ENCODE peak calls at places on chromosomes 16 and 17, in four cellular contexts. L is psoas muscle, G is upper lobe of left lung, R is heart right ventricle. P is an unnamed sample.

GRCh38 chr17:62597920-62598319 is 29.6 kb upstream of the MRC2 start:
- DNase-seq in L (peak; percentile 46), G (no peak), R (no peak), P (no peak)

GRCh38 chr16:927406-927805 is 43.4 kb downstream of the LMF1 start:
- DNase-seq in L (no peak), G (no peak), R (no peak), P (no peak)

GRCh38 chr16:10754941-10755340 is 11.3 kb downstream of the NUBP1 start:
- DNase-seq in L (no peak), G (no peak), R (no peak), P (peak; percentile 29)

GRCh38 chr17:13596241-13596941 is 5.3 kb downstream of the HS3ST3A1 start:
- DNase-seq in L (no peak), G (no peak), R (no peak), P (no peak)

GRCh38 chr17:29613371-29613837 is 9.3 kb downstream of the CORO6 start:
- DNase-seq in L (peak; percentile 96), G (peak; percentile 99), R (peak; percentile 95), P (peak; percentile 91)

GRCh38 chr17:80152057-80152831 is 5.3 kb upstream of the EIF4A3 start:
- DNase-seq in L (no peak), G (no peak), R (no peak), P (peak; percentile 42)

GRCh38 chr17:8109669-8110455 is 8.5 kb downstream of the ALOXE3 start:
- DNase-seq in L (peak; percentile 49), G (peak; percentile 94), R (no peak), P (no peak)

GRCh38 chr17:28159004-28159403 is 116.5 kb downstream of the NLK start:
- DNase-seq in L (no peak), G (no peak), R (no peak), P (no peak)

GRCh38 chr17:5933430-5933829 is 136.7 kb upstream of the WSCD1 start:
- DNase-seq in L (no peak), G (no peak), R (no peak), P (no peak)

GRCh38 chr16:56983211-56983751 is 6.1 kb upstream of the NLRC5 start:
- DNase-seq in L (no peak), G (no peak), R (no peak), P (no peak)

GRCh38 chr17:80260791-80261158 is at the start of gene RNF213:
- DNase-seq in L (peak; percentile 60), G (peak; percentile 93), R (peak; percentile 50), P (no peak)

GRCh38 chr16:80060470-80060869 is 459.9 kb upstream of the MAF start:
- DNase-seq in L (no peak), G (no peak), R (no peak), P (peak; percentile 7)

GRCh38 chr16:73082608-73083007 is 34.7 kb upstream of the ZFHX3 start:
- DNase-seq in L (peak; percentile 49), G (no peak), R (no peak), P (peak; percentile 83)

GRCh38 chr16:66324785-66325184 is 41.7 kb upstream of the CDH5 start:
- DNase-seq in L (no peak), G (peak; percentile 27), R (no peak), P (peak; percentile 28)

GRCh38 chr17:9228408-9229159 is 207.3 kb downstream of the NTN1 start:
- DNase-seq in L (no peak), G (no peak), R (no peak), P (no peak)

GRCh38 chr16:20878682-20879147 is 21.4 kb downstream of the DCUN1D3 start:
- DNase-seq in L (no peak), G (no peak), R (no peak), P (no peak)

GRCh38 chr16:17345043-17345442 is 125.7 kb downstream of the XYLT1 start:
- DNase-seq in L (peak; percentile 66), G (no peak), R (peak; percentile 42), P (no peak)

GRCh38 chr16:5509794-5510193 is 412.2 kb upstream of the EEF2KMT start:
- DNase-seq in L (no peak), G (no peak), R (no peak), P (no peak)

GRCh38 chr16:58462997-58463891 is 36.7 kb upstream of the NDRG4 start:
- DNase-seq in L (no peak), G (peak; percentile 88), R (peak; percentile 36), P (no peak)

GRCh38 chr17:60535382-60536279 is 9.6 kb upstream of the APPBP2 start:
- DNase-seq in L (no peak), G (no peak), R (no peak), P (peak; percentile 52)

GRCh38 chr17:20155258-20156195 is 146.4 kb downstream of the SPECC1 start:
- DNase-seq in L (peak; percentile 96), G (peak; percentile 99), R (peak; percentile 95), P (peak; percentile 97)

DNA sequence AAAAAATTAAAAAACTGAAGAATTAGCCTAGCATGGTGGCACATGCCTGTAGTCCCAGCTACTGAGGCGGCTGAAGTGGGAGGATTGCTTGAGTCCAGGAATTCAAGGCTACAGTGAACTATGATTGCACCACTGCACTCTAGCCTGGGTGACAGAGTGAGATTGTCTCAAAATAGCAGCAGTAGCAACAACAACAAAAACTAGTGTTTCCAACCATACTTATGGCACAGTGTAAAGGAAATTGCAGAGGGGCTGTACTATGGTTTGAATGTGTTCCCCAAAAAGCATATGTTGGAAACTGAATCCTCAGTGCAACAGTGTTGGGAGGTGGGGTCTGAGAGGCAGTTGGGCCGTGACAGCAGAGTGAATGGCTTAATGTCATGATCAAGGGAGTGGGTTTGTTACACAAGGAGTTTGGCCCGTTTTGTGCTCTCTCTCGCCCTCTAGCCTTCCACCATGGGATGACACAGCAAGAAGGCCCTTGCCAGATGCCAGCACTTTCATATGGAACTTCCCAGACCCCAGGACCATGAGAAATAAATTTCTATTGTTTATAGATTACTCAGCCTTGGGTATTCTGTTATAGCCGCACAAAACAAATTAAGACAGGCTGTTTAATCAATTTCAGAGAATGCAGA is 70.0 kb downstream of the PGS1 start:
- DNase-seq in L (no peak), G (no peak), R (no peak), P (no peak)
- TF ChIP-seq CTCF in L (no peak), G (no peak), R (no peak), P (peak; percentile 42)

DNA sequence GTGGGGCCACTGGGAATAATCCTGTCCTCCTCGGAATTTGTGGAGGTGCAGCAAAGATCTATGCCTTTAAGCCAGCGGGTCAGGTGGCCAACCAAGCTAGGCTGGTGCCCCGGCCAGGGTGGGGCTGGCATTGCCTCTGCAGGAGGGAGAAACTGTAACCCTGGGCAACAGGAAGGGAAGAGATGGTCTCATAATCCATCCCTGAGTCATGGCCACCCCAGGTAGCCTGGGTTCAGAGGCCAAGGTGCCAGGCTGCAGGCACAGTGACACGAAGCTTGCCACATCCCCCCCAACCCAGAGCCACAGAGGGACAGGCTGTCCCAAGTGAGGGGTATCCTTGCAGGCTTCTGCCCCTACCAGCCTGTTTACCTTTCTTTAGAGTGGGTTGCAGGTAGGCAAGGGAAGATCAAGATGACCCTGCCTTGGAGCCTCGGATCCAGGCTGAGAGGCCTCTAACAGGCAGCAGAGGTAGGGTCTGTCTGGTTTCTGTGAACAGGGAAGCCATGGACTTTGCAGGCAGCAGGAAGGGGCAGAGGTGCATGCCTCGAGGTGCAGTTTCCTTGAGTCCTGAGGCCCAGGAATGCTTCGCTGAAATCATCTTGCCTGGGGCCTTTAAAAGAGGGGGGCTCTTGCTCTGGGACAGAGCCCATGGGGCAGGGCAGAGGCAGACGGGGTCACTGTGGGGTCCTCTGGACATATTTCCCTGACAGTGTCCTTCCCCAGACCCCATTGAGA is 4.0 kb downstream of the LASP1 start:
- DNase-seq in L (no peak), G (no peak), R (no peak), P (no peak)
- H3K4me3 ChIP-seq in L (peak overlapping the region; percentile 93), G (no peak overlapping the region), R (peak overlapping the region; percentile 23), P (no peak overlapping the region)

GRCh38 chr17:4525691-4526397 is 27.2 kb downstream of the SPNS2 start:
- DNase-seq in L (no peak), G (no peak), R (no peak), P (no peak)

GRCh38 chr17:4527552-4527951 is 27.6 kb downstream of the MYBBP1A start:
- DNase-seq in L (no peak), G (no peak), R (no peak), P (no peak)

GRCh38 chr17:4522661-4523060 is 24.0 kb downstream of the SPNS2 start:
- DNase-seq in L (no peak), G (no peak), R (peak; percentile 63), P (no peak)

GRCh38 chr17:4520881-4521600 is 22.4 kb downstream of the SPNS2 start:
- DNase-seq in L (no peak), G (no peak), R (no peak), P (no peak)

DNA sequence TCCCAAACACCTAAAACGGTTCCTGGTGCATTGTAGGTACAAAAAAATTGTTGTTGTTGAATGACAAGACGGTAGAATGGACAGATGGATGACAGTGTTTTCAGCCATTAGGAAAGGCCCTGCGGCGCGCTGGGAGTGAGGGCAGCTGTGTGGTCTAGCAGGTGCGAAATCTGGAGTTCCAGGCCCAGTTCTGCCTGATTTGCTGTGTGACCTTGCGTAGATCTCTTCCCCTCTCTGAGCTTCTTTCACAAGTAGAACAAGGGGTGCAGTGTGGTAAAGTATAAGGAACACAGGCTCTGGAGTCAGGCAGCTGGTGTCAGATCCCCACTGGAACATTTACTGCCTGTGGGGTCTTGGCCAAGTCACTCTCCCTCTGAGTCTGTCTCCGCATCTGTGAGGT is 25.3 kb downstream of the SPNS2 start:
- DNase-seq in L (no peak), G (no peak), R (no peak), P (no peak)
- H3K27ac ChIP-seq in L (no peak overlapping the region), G (peak overlapping the region; percentile 91), R (peak overlapping the region; percentile 84), P (no peak overlapping the region)

GRCh38 chr16:81515721-81516120 is 71.1 kb downstream of the CMIP start:
- DNase-seq in L (no peak), G (no peak), R (no peak), P (no peak)
- TF ChIP-seq CTCF in L (no peak), G (no peak), R (no peak), P (no peak)